ENCODE peak calls at places on chromosomes 2 and 18, in five cellular contexts. Q, S, A, T and L are unnamed samples.

GRCh38 chr2:72289283-72289682 is 141.6 kb upstream of the CYP26B1 start:
- DNase-seq in Q (no peak), S (no peak), A (no peak), T (no peak), L (no peak)

GRCh38 chr2:27980242-27980641 is 89.7 kb downstream of the BABAM2 start:
- DNase-seq in Q (no peak), S (no peak), A (no peak), T (no peak), L (no peak)

GRCh38 chr2:143162997-143163396 is 33.8 kb downstream of the ARHGAP15 start:
- DNase-seq in Q (no peak), S (no peak), A (no peak), T (no peak), L (no peak)

GRCh38 chr2:14401838-14402237 is 230.7 kb upstream of the LRATD1 start:
- DNase-seq in Q (no peak), S (no peak), A (no peak), T (no peak), L (no peak)

GRCh38 chr18:74110983-74111382 is 36.7 kb downstream of the FBXO15 start:
- DNase-seq in Q (no peak), S (no peak), A (no peak), T (peak; percentile 39), L (no peak)

GRCh38 chr2:201768918-201769317 is 11.8 kb downstream of the ALS2 start:
- DNase-seq in Q (no peak), S (no peak), A (no peak), T (no peak), L (no peak)

GRCh38 chr2:207163815-207164747 is 1.7 kb downstream of the KLF7 start:
- DNase-seq in Q (peak; percentile 56), S (peak; percentile 21), A (peak; percentile 30), T (peak; percentile 52), L (peak; percentile 44)

GRCh38 chr18:54296017-54296416 is 26.7 kb downstream of the POLI start:
- DNase-seq in Q (no peak), S (no peak), A (no peak), T (no peak), L (no peak)

GRCh38 chr18:61025596-61025995 is 307.6 kb upstream of the CDH20 start:
- DNase-seq in Q (no peak), S (no peak), A (no peak), T (no peak), L (no peak)

GRCh38 chr2:136129601-136130000 is 11.7 kb upstream of the CXCR4 start:
- DNase-seq in Q (no peak), S (no peak), A (no peak), T (no peak), L (no peak)

GRCh38 chr2:171652411-171652775 is 34.9 kb upstream of the DYNC1I2 start:
- DNase-seq in Q (no peak), S (no peak), A (no peak), T (no peak), L (no peak)

GRCh38 chr2:240205348-240205747 is 64.9 kb upstream of the OTOS start:
- DNase-seq in Q (no peak), S (peak; percentile 46), A (no peak), T (no peak), L (no peak)

GRCh38 chr2:28909655-28910054 is 15.2 kb downstream of the WDR43 start:
- DNase-seq in Q (no peak), S (no peak), A (no peak), T (no peak), L (no peak)

GRCh38 chr2:28286678-28287077 is 106.0 kb upstream of the FOSL2 start:
- DNase-seq in Q (no peak), S (no peak), A (no peak), T (no peak), L (no peak)

GRCh38 chr2:197255550-197255949 is 55.0 kb downstream of the ANKRD44 start:
- DNase-seq in Q (no peak), S (no peak), A (peak; percentile 53), T (peak; percentile 75), L (peak; percentile 59)

GRCh38 chr18:30094556-30094955 is 948.0 kb downstream of the DSC3 start:
- DNase-seq in Q (no peak), S (no peak), A (no peak), T (no peak), L (no peak)

GRCh38 chr2:71974846-71975245 is 172.8 kb downstream of the CYP26B1 start:
- DNase-seq in Q (no peak), S (no peak), A (no peak), T (no peak), L (no peak)

GRCh38 chr18:8657873-8658521 is 47.4 kb upstream of the MTCL1 start:
- DNase-seq in Q (peak; percentile 41), S (no peak), A (no peak), T (no peak), L (no peak)

GRCh38 chr2:206981739-206982336 is 42.5 kb downstream of the CPO start:
- DNase-seq in Q (peak; percentile 62), S (peak; percentile 22), A (peak; percentile 61), T (peak; percentile 47), L (peak; percentile 71)

GRCh38 chr2:123771928-123772632 is 253.0 kb upstream of the CNTNAP5 start:
- DNase-seq in Q (no peak), S (no peak), A (no peak), T (no peak), L (no peak)

GRCh38 chr18:25289040-25289631 is 62.8 kb downstream of the ZNF521 start:
- DNase-seq in Q (no peak), S (no peak), A (no peak), T (no peak), L (no peak)

GRCh38 chr2:9204939-9205338 is 1.7 kb upstream of the ASAP2 start:
- DNase-seq in Q (no peak), S (no peak), A (no peak), T (no peak), L (no peak)

GRCh38 chr18:44819944-44820510 is 139.3 kb downstream of the SETBP1 start:
- DNase-seq in Q (no peak), S (no peak), A (no peak), T (no peak), L (no peak)

GRCh38 chr18:23401400-23402347 is 51.4 kb upstream of the RIOK3 start:
- DNase-seq in Q (no peak), S (no peak), A (no peak), T (peak; percentile 47), L (peak; percentile 56)

GRCh38 chr18:24918257-24918656 is 433.7 kb downstream of the ZNF521 start:
- DNase-seq in Q (no peak), S (no peak), A (no peak), T (no peak), L (peak; percentile 36)

GRCh38 chr2:59398081-59398480 is 1155.4 kb downstream of the BCL11A start:
- DNase-seq in Q (no peak), S (no peak), A (no peak), T (no peak), L (no peak)

GRCh38 chr18:48621815-48622555 is 83.2 kb downstream of the CTIF start:
- DNase-seq in Q (no peak), S (no peak), A (no peak), T (no peak), L (no peak)

GRCh38 chr2:30213326-30213725 is 18.0 kb upstream of the LBH start:
- DNase-seq in Q (no peak), S (no peak), A (no peak), T (no peak), L (peak; percentile 17)

GRCh38 chr18:52716926-52717325 is 376.9 kb downstream of the DCC start:
- DNase-seq in Q (no peak), S (peak; percentile 5), A (no peak), T (peak; percentile 73), L (no peak)

GRCh38 chr2:1782514-1782913 is 38.2 kb upstream of the PXDN start:
- DNase-seq in Q (no peak), S (no peak), A (no peak), T (no peak), L (peak; percentile 21)

DNA sequence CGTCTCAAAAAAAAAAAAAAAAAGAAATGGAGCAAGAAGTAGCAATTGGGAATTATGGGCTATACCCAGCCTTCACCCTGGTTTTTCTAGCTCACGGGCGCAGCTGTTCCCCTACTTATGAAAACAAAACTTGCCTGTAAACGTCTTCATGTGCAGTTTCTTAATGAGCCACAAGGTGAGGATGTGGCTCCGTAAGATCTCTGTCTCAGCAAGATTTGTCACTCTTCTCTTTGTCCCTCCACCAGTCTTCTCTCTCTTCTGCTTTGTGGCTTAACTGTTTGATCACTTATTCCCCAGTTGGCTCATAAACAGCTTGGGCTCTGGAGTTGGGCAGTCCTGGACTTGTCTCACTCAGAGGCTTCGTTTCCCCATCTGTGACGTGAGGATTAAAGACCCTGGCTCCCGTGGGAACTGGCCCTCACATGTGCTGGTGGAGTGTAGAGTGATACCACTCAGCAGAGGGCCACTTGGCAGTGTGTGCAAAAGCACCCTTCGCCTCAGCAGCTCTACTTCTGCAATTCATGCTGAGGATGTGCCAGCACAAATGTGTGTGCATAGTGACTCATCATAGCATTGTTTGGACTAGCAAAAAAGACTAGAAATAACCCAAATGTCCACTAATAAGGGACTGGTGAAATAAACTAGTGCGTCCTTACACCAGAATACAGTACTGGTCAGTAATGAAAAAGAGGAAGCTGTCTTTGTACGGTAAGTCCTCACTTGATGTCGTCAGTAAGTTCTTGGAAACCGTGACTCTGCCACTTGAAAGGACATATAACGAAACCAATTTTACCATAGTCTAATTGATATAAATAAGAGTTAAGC is 8.7 kb downstream of the CEP68 start:
- DNase-seq in Q (peak; percentile 58), S (peak; percentile 52), A (peak; percentile 26), T (peak; percentile 54), L (peak; percentile 47)
- TF ChIP-seq EP300 in Q (no peak), S (no peak), A (peak; percentile 79), T (no peak), L (no peak)

GRCh38 chr2:162114291-162114690 is 37.8 kb downstream of the GCG start:
- DNase-seq in Q (no peak), S (no peak), A (no peak), T (no peak), L (no peak)
- TF ChIP-seq EP300 in Q (no peak), S (no peak), A (no peak), T (no peak), L (no peak)

DNA sequence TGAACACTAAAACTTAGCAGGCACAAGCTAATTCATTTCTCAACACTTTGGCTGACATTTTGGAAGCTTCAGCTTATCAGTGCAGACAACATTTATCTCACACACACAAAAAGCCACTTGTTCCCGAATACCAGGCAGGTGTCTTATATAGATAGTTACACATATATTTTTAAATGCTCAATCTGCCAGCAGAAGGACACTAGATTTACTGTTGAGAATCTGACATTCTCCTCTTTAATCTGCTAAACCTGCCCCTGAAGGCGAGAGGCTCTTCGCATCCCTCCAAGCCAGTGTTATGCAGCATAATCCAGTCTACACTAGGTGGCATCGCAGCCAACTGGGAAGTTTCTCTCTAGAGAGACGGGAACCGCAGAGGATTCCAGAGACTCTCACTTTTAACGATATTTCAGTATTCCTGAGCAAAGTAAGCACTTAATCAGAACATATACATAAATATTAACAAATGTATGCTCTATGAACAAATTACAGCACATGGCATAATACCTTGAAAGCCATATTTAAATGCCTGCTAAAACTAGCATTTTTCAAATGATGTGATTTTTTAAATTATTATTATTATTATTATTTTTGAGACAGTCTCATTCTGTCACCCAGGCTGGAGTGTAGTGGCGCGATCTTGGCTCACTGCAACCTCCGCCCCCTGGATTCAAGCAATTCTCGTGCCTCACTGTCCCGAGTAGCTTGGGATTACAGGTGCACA is 90.2 kb upstream of the SCG2 start:
- DNase-seq in Q (peak; percentile 30), S (peak; percentile 58), A (no peak), T (peak; percentile 10), L (peak; percentile 46)
- TF ChIP-seq EP300 in Q (no peak), S (no peak), A (no peak), T (no peak), L (no peak)

DNA sequence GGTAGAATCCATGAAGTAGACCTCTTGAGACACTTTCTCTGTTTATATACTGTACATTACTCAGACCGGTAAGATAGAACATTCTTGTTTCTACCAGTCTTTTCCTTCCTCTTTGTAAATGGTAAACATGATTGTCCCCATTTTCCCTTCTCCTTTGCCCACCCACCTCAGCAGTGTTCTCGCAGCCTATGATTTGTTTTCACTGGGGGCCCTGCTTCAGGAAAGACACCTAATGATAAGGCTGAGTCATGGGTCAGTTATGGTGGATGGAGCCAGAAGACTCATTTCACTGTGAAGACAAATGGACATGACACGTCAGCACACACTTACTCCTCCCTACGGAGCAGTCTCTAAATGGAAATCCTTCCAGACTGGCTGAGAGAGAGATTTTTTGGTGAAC is 23.7 kb downstream of the CENPO start:
- DNase-seq in Q (no peak), S (no peak), A (no peak), T (no peak), L (no peak)
- TF ChIP-seq EP300 in Q (no peak), S (no peak), A (no peak), T (no peak), L (no peak)